ENCODE peak calls at places on chromosomes 7 and 10, in eight cellular contexts. R is MV-4-11; S is lower lobe of right lung; H is stimulated activated naive B cell treated with anti-CD40 and anti-IgM and Interleukin-4, amounts not matched to agents 10 μg/mL and 1 μg/mL and 100 μg/mL, for 72 hours; M is fibroblast of mammary gland; L is EL; F is frontal cortex; Z is activated T-helper 1 cell treated with anti-CD3 and anti-CD28 coated beads, Interleukin-2, amount 50 U/mL, for 16 hours. C is an unnamed sample.

GRCh38 chr10:11345224-11346054 is 266.0 kb downstream of the USP6NL start:
- DNase-seq in R (peak; percentile 95), S (peak; percentile 65), H (peak; percentile 42), M (peak; percentile 30), L (no peak), F (no peak), Z (no peak), C (no peak)

GRCh38 chr10:129964611-129965417 is 740 bp upstream of the EBF3 start:
- DNase-seq in R (no peak), S (peak; percentile 40), H (no peak), M (no peak), L (no peak), F (no peak), Z (no peak), C (no peak)

GRCh38 chr7:141275350-141275749 is 201.5 kb downstream of the TMEM178B start:
- DNase-seq in R (no peak), S (no peak), H (no peak), M (no peak), L (no peak), F (no peak), Z (no peak), C (no peak)

GRCh38 chr10:121378402-121378801 is 219.8 kb downstream of the FGFR2 start:
- DNase-seq in R (no peak), S (no peak), H (no peak), M (no peak), L (no peak), F (no peak), Z (no peak), C (no peak)

GRCh38 chr7:133551471-133551870 is 298.6 kb downstream of the EXOC4 start:
- DNase-seq in R (no peak), S (no peak), H (no peak), M (no peak), L (no peak), F (no peak), Z (no peak), C (no peak)

GRCh38 chr10:28533571-28534304 is 820 bp downstream of the WAC start:
- DNase-seq in R (peak; percentile 40), S (peak; percentile 86), H (peak; percentile 31), M (peak; percentile 34), L (peak; percentile 54), F (peak; percentile 51), Z (peak; percentile 53), C (no peak)

GRCh38 chr10:92052741-92053140 is 129.2 kb downstream of the BTAF1 start:
- DNase-seq in R (no peak), S (no peak), H (no peak), M (no peak), L (no peak), F (no peak), Z (no peak), C (no peak)

GRCh38 chr7:112350596-112350995 is 99.7 kb upstream of the IFRD1 start:
- DNase-seq in R (no peak), S (no peak), H (no peak), M (no peak), L (no peak), F (no peak), Z (no peak), C (no peak)

GRCh38 chr10:59336632-59337031 is 25.7 kb downstream of the FAM13C start:
- DNase-seq in R (no peak), S (no peak), H (no peak), M (peak; percentile 85), L (peak; percentile 4), F (no peak), Z (no peak), C (no peak)

GRCh38 chr7:34237493-34237849 is 332.1 kb downstream of the BMPER start:
- DNase-seq in R (no peak), S (no peak), H (no peak), M (no peak), L (no peak), F (no peak), Z (no peak), C (no peak)

GRCh38 chr7:115052706-115053105 is 130.8 kb downstream of the MDFIC start:
- DNase-seq in R (no peak), S (no peak), H (no peak), M (no peak), L (no peak), F (no peak), Z (no peak), C (no peak)

GRCh38 chr10:110529596-110530011 is 31.9 kb downstream of the DUSP5 start:
- DNase-seq in R (no peak), S (no peak), H (no peak), M (no peak), L (no peak), F (no peak), Z (no peak), C (no peak)

GRCh38 chr7:80960228-80960627 is 41.4 kb upstream of the SEMA3C start:
- DNase-seq in R (no peak), S (no peak), H (no peak), M (peak; percentile 50), L (peak; percentile 65), F (no peak), Z (no peak), C (no peak)

GRCh38 chr7:92644406-92645113 is 54.4 kb upstream of the FAM133B start:
- DNase-seq in R (no peak), S (no peak), H (no peak), M (peak; percentile 67), L (no peak), F (no peak), Z (no peak), C (no peak)

GRCh38 chr10:13272164-13272571 is 27.7 kb downstream of the PHYH start:
- DNase-seq in R (no peak), S (no peak), H (no peak), M (peak; percentile 24), L (no peak), F (peak; percentile 60), Z (no peak), C (no peak)

GRCh38 chr10:78817361-78817760 is 251.4 kb upstream of the ZMIZ1 start:
- DNase-seq in R (peak; percentile 61), S (no peak), H (no peak), M (no peak), L (no peak), F (no peak), Z (no peak), C (no peak)

GRCh38 chr7:3605222-3605621 is 304.2 kb downstream of the SDK1 start:
- DNase-seq in R (no peak), S (no peak), H (no peak), M (no peak), L (no peak), F (no peak), Z (no peak), C (no peak)

GRCh38 chr7:1156782-1157535 is 3.0 kb downstream of the ZFAND2A start:
- DNase-seq in R (peak; percentile 63), S (no peak), H (no peak), M (peak; percentile 64), L (peak; percentile 71), F (no peak), Z (no peak), C (no peak)

GRCh38 chr10:124197301-124198148 is 104.1 kb upstream of the CHST15 start:
- DNase-seq in R (no peak), S (no peak), H (no peak), M (no peak), L (no peak), F (peak; percentile 40), Z (no peak), C (no peak)

GRCh38 chr7:131845573-131846337 is 289.3 kb upstream of the PODXL start:
- DNase-seq in R (no peak), S (no peak), H (no peak), M (no peak), L (no peak), F (no peak), Z (no peak), C (no peak)

GRCh38 chr10:79266543-79267312 is 80.5 kb upstream of the PPIF start:
- DNase-seq in R (peak; percentile 90), S (peak; percentile 86), H (peak; percentile 78), M (peak; percentile 90), L (peak; percentile 97), F (no peak), Z (no peak), C (no peak)

GRCh38 chr7:104160375-104160774 is 47.4 kb downstream of the ORC5 start:
- DNase-seq in R (no peak), S (no peak), H (no peak), M (peak; percentile 41), L (peak; percentile 14), F (no peak), Z (no peak), C (no peak)

GRCh38 chr10:113987805-113988204 is 55.9 kb upstream of the ADRB1 start:
- DNase-seq in R (peak; percentile 84), S (no peak), H (no peak), M (peak; percentile 35), L (peak; percentile 41), F (no peak), Z (no peak), C (no peak)

GRCh38 chr10:72593963-72594362 is 31.9 kb downstream of the MICU1 start:
- DNase-seq in R (peak; percentile 89), S (no peak), H (no peak), M (no peak), L (no peak), F (no peak), Z (no peak), C (peak; percentile 83)

GRCh38 chr7:129426482-129426881 is 7.8 kb upstream of the STRIP2 start:
- DNase-seq in R (no peak), S (no peak), H (no peak), M (no peak), L (no peak), F (no peak), Z (no peak), C (no peak)

GRCh38 chr7:47720141-47720906 is 138.4 kb upstream of the TNS3 start:
- DNase-seq in R (no peak), S (no peak), H (no peak), M (peak; percentile 91), L (peak; percentile 42), F (no peak), Z (no peak), C (no peak)

C was measured in SIG-M5.